ENCODE peak calls at places on chromosomes 13 and 19, in nine cellular contexts. V, D, Y, C, S, L, P, A and G are unnamed samples.

GRCh38 chr19:38900220-38900629 is 456 bp downstream of the NFKBIB start:
- DNase-seq in C (no peak), S (no peak), P (no peak), L (no peak), V (peak), A (no peak), D (no peak), Y (no peak), G (no peak)

GRCh38 chr13:44719857-44720671 is 143.9 kb upstream of the TSC22D1 start:
- DNase-seq in C (no peak), D (no peak), V (no peak), A (no peak), S (no peak), L (no peak), Y (no peak), P (no peak), G (no peak)

GRCh38 chr13:102948006-102948405 is 102.2 kb downstream of the ERCC5 start:
- DNase-seq in V (no peak), S (no peak), A (no peak), L (no peak), P (no peak), Y (no peak), C (no peak), D (no peak), G (no peak)

GRCh38 chr19:52237771-52238400 is 31.5 kb upstream of the ZNF766 start:
- DNase-seq in P (peak), Y (peak), A (peak), C (peak), L (no peak), D (peak), V (no peak), S (peak), G (peak)

GRCh38 chr19:17209126-17210036 is 5.8 kb upstream of the USE1 start:
- DNase-seq in P (peak), D (no peak), L (no peak), S (no peak), A (peak), V (peak), C (no peak), Y (no peak), G (peak)

GRCh38 chr19:18063463-18063862 is 23.3 kb downstream of the IL12RB1 start:
- DNase-seq in L (no peak), S (no peak), C (no peak), A (peak), P (peak), Y (no peak), V (no peak), D (no peak), G (no peak)

GRCh38 chr19:58477130-58477529 is 978 bp downstream of the ZNF446 start:
- DNase-seq in Y (no peak), C (no peak), L (no peak), D (no peak), V (no peak), A (no peak), P (no peak), S (no peak), G (no peak)

GRCh38 chr19:33508941-33509614 is 12.5 kb downstream of the PEPD start:
- DNase-seq in S (no peak), D (no peak), P (no peak), C (no peak), L (no peak), A (no peak), Y (no peak), V (no peak), G (no peak)

GRCh38 chr13:103726808-103727207 is 660.6 kb upstream of the SLC10A2 start:
- DNase-seq in V (no peak), D (no peak), P (no peak), S (no peak), Y (no peak), L (no peak), A (no peak), C (no peak), G (no peak)

GRCh38 chr19:56110515-56111448 is 10.3 kb downstream of the ZNF787 start:
- DNase-seq in A (no peak), S (no peak), V (no peak), P (no peak), Y (peak), C (no peak), L (no peak), D (peak), G (peak)

GRCh38 chr19:32823747-32824102 is 45.8 kb downstream of the SLC7A9 start:
- DNase-seq in Y (no peak), S (no peak), C (no peak), P (no peak), D (no peak), V (no peak), L (peak), A (no peak), G (no peak)

GRCh38 chr13:45598597-45598996 is 16.9 kb downstream of the ERICH6B start:
- DNase-seq in V (no peak), C (no peak), D (no peak), L (no peak), P (no peak), S (no peak), Y (no peak), A (no peak), G (no peak)

GRCh38 chr13:59391696-59392095 is 772.0 kb downstream of the DIAPH3 start:
- DNase-seq in P (peak), A (peak), C (no peak), D (no peak), S (no peak), L (no peak), Y (peak), V (peak), G (peak)

GRCh38 chr13:87052731-87053130 is 618.4 kb upstream of the SLITRK5 start:
- DNase-seq in V (no peak), D (no peak), L (no peak), Y (no peak), A (no peak), C (no peak), P (no peak), S (no peak), G (no peak)

GRCh38 chr13:41465215-41465907 is 8.0 kb downstream of the RGCC start:
- DNase-seq in S (no peak), P (no peak), L (no peak), D (no peak), Y (peak), C (no peak), A (no peak), V (no peak), G (peak)

GRCh38 chr13:111033172-111034133 is 81.7 kb upstream of the ARHGEF7 start:
- DNase-seq in V (no peak), L (no peak), P (no peak), Y (no peak), A (no peak), S (no peak), C (no peak), D (no peak), G (no peak)

GRCh38 chr19:18171605-18172327 is 1.8 kb upstream of the IFI30 start:
- DNase-seq in L (no peak), D (no peak), V (no peak), C (no peak), A (no peak), S (no peak), P (no peak), Y (no peak), G (no peak)

DNA sequence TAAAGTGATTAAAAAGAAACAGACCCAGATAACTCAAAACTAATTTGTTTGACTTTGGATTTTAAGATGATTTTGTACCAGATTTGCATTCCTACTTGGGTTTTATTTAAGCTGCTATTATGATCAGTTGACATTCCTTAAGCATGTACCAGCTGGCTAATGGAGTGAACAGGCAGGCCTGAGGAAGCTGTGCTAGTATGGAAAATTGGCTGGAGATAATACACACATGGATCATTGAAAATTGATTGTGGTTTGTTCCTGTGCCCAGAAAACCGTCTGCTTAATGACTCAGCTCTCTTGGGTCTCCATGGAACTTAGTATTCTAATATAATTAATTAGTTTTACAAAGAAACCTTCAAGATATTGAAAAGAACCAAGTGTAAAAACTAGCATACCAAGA is 22.6 kb downstream of the POLR1D start:
- DNase-seq in C (no peak), A (no peak), D (no peak), V (no peak), P (no peak), S (no peak), Y (no peak), L (no peak), G (no peak)
- TF ChIP-seq EP300 in C (no peak), A (no peak), D (no peak), V (no peak), P (no peak), S (no peak), Y (no peak), L (no peak), G (no peak)

DNA sequence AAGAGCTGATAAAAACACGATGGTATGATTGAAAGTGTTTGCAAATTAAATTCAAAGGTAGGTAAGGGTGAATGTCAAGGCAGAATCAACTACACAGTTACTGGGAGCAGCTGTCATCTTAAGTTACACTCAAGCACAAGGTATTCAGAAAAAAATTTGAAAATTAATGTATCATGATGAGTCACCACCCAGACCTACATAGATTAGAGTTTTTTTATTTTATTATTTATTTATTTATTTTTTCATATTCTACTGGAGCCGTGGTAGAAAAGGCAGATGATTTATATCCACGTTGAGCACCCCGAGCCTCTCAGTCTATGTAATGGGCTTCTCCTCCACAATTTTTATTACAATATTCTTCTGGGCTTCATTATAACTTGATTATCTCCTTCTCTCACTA is 728.9 kb upstream of the ARGLU1 start:
- DNase-seq in L (no peak), A (no peak), P (no peak), S (no peak), C (no peak), D (no peak), Y (no peak), V (no peak), G (no peak)
- TF ChIP-seq EP300 in L (no peak), A (no peak), P (no peak), S (no peak), C (no peak), D (no peak), Y (no peak), V (no peak), G (no peak)

DNA sequence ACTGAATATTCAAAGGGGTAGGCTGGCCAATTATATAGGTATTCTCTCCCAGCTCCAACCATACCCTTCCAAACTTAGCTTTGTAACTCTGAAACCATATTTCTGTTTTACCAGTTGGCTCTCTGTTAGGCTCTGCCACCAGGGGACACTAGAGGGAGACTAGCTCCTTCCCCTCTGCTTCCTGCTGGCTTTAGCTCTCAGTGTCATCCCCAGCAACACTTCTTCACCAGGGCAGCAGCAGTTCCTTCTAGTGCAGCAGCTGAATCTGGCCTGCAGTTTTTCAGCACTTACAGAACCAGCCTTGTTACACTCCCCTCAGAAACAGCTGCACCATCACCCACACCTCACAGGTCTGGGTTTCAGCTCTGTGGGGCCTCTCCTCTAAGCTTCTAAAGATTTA is 51.0 kb upstream of the DOCK9 start:
- DNase-seq in L (no peak), Y (peak), D (no peak), S (no peak), C (no peak), A (peak), P (peak), V (no peak), G (no peak)
- TF ChIP-seq EP300 in L (no peak), Y (no peak), D (no peak), S (no peak), C (no peak), A (no peak), P (no peak), V (no peak), G (no peak)

DNA sequence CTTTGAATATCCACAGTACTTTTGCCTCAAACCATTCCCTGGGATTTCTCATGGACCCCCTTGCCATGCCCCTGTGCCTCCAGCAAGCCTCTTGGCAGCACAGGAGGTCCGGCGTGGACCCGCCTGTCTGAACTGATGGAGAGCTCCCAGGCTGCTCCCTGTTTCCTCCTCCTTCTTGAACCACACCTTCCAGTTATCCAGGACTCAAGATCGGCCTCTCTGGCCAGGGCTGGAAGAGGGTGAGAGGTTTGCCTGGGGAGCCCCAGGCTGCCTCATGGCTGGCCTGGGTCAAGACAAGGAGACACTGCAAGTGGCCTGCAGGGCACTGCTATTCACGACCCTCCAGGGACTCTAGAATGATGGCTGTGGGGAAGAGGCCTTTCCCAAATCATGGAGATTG is 93.6 kb upstream of the WASF3 start:
- DNase-seq in L (no peak), D (no peak), C (no peak), Y (no peak), S (no peak), P (no peak), V (no peak), A (no peak), G (no peak)
- TF ChIP-seq EP300 in L (no peak), D (no peak), C (no peak), Y (no peak), S (no peak), P (no peak), V (no peak), A (no peak), G (no peak)